ENCODE peak calls at places on chromosomes 6 and 20, in five cellular contexts. S is HS-27A, D is mucosa of descending colon, V is upper lobe of left lung, F is NCI-H82. O is an unnamed sample.

GRCh38 chr6:33706136-33706725 is 5.3 kb downstream of the UQCC2 start:
- DNase-seq in D (no peak), F (no peak), S (no peak), V (no peak), O (no peak)

GRCh38 chr6:154754152-154754551 is 20.9 kb downstream of the SCAF8 start:
- DNase-seq in F (no peak), V (no peak), S (no peak), D (no peak), O (no peak)

GRCh38 chr20:53773792-53774371 is 180.2 kb upstream of the ZNF217 start:
- DNase-seq in S (peak; percentile 96), V (no peak), D (no peak), F (no peak), O (no peak)

GRCh38 chr20:63959699-63960075 is 3.5 kb upstream of the UCKL1 start:
- DNase-seq in D (no peak), F (no peak), V (no peak), S (no peak), O (no peak)

GRCh38 chr6:47414517-47415167 is 62.9 kb upstream of the CD2AP start:
- DNase-seq in D (peak; percentile 41), S (no peak), F (no peak), V (no peak), O (no peak)

GRCh38 chr20:31679357-31680285 is 41.9 kb downstream of the COX4I2 start:
- DNase-seq in F (no peak), V (no peak), D (no peak), S (no peak), O (no peak)

GRCh38 chr20:57473246-57474042 is 51.5 kb downstream of the CTCFL start:
- DNase-seq in V (peak; percentile 76), S (no peak), D (no peak), F (peak; percentile 5), O (no peak)

GRCh38 chr6:162032620-162033019 is 694.9 kb downstream of the PRKN start:
- DNase-seq in V (no peak), F (no peak), S (no peak), D (no peak), O (no peak)

GRCh38 chr6:170062904-170063220 is 228.0 kb downstream of the DLL1 start:
- DNase-seq in S (no peak), V (peak; percentile 12), F (no peak), D (no peak), O (peak; percentile 3)

GRCh38 chr6:147285087-147285855 is 81.1 kb downstream of the STXBP5 start:
- DNase-seq in V (no peak), F (peak; percentile 51), S (no peak), D (no peak), O (no peak)

GRCh38 chr6:157946865-157947532 is 34.7 kb upstream of the SYNJ2 start:
- DNase-seq in S (no peak), F (peak; percentile 40), D (no peak), V (no peak), O (no peak)

GRCh38 chr6:107976267-107976783 is 18.3 kb upstream of the SEC63 start:
- DNase-seq in S (no peak), V (no peak), D (no peak), F (peak; percentile 82), O (no peak)

GRCh38 chr6:90284236-90284744 is 12.4 kb downstream of the BACH2 start:
- DNase-seq in V (no peak), F (no peak), D (peak; percentile 6), S (no peak), O (no peak)

GRCh38 chr20:57508831-57509230 is 16.1 kb downstream of the CTCFL start:
- DNase-seq in S (no peak), V (no peak), D (no peak), F (peak; percentile 48), O (no peak)

GRCh38 chr6:166436195-166437139 is 53.7 kb upstream of the MPC1 start:
- DNase-seq in S (no peak), D (no peak), V (no peak), F (no peak), O (no peak)

GRCh38 chr6:107045733-107046312 is 17.8 kb downstream of the MTRES1 start:
- DNase-seq in F (no peak), V (no peak), S (no peak), D (no peak), O (no peak)

GRCh38 chr20:24890286-24890685 is 58.8 kb upstream of the CST7 start:
- DNase-seq in F (no peak), V (no peak), D (no peak), S (no peak), O (no peak)

O was measured in WERI-Rb-1.